ENCODE peak calls at places on chromosomes 7 and 10, in ten cellular contexts. I is B cell; G is T-helper 1 cell; B is ovary; A is HT-29; X is GOT3; Z is stimulated activated CD4-positive, alpha-beta T cell treated with anti-CD3 and anti-CD28 coated beads, TNF-alpha, amount 100 ng/mL, for 24 hours; P is amniotic stem cell; H is amygdala; K is right cardiac atrium. J is an unnamed sample.

GRCh38 chr10:82378146-82378545 is 503.2 kb downstream of the NRG3 start:
- DNase-seq in P (no peak), Z (no peak), H (no peak), X (no peak), G (no peak), A (peak; percentile 12), I (no peak), B (no peak), K (peak; percentile 62), J (no peak)

GRCh38 chr7:88628363-88629085 is 131.0 kb upstream of the ZNF804B start:
- DNase-seq in X (no peak), B (no peak), Z (no peak), A (no peak), H (no peak), K (no peak), I (no peak), G (no peak), P (no peak), J (no peak)

GRCh38 chr10:72076756-72077155 is 11.6 kb downstream of the SPOCK2 start:
- DNase-seq in A (no peak), I (no peak), X (no peak), K (no peak), P (no peak), B (no peak), H (no peak), Z (no peak), G (no peak), J (no peak)

GRCh38 chr10:75202321-75203096 is 8.1 kb upstream of the VDAC2 start:
- DNase-seq in A (no peak), P (no peak), X (no peak), I (no peak), Z (no peak), H (no peak), K (peak; percentile 82), B (no peak), G (no peak), J (peak; percentile 81)

GRCh38 chr10:20034732-20035131 is 218.5 kb downstream of the PLXDC2 start:
- DNase-seq in A (no peak), G (no peak), B (no peak), Z (no peak), H (no peak), I (no peak), P (no peak), K (no peak), X (no peak), J (no peak)

GRCh38 chr10:115975031-115975430 is 298.0 kb downstream of the GFRA1 start:
- DNase-seq in H (no peak), P (no peak), X (no peak), B (no peak), G (no peak), Z (no peak), I (no peak), A (no peak), K (no peak), J (no peak)

GRCh38 chr7:90595801-90596683 is at the start of gene CDK14:
- DNase-seq in B (peak; percentile 81), Z (no peak), X (peak; percentile 61), K (peak; percentile 82), H (peak; percentile 49), I (peak; percentile 93), G (peak; percentile 2), P (peak; percentile 59), A (peak; percentile 14), J (peak; percentile 88)

GRCh38 chr7:79620291-79620690 is 166.8 kb upstream of the MAGI2 start:
- DNase-seq in X (no peak), G (no peak), A (peak; percentile 67), Z (no peak), H (no peak), B (no peak), I (no peak), P (no peak), K (no peak), J (no peak)

GRCh38 chr7:19362099-19362498 is 216.9 kb upstream of the FERD3L start:
- DNase-seq in I (no peak), X (no peak), B (no peak), G (no peak), A (no peak), H (no peak), Z (no peak), K (no peak), P (no peak), J (no peak)

GRCh38 chr7:4556868-4557620 is 125.1 kb upstream of the FOXK1 start:
- DNase-seq in H (peak; percentile 6), P (no peak), A (no peak), B (no peak), Z (no peak), G (no peak), I (no peak), X (no peak), K (no peak), J (no peak)

GRCh38 chr10:87674963-87675362 is 15.3 kb downstream of the PAPSS2 start:
- DNase-seq in G (no peak), P (no peak), I (no peak), X (no peak), H (no peak), K (no peak), A (no peak), B (no peak), Z (no peak), J (no peak)

GRCh38 chr7:2037301-2037804 is 195.4 kb downstream of the MAD1L1 start:
- DNase-seq in K (no peak), G (no peak), X (no peak), I (no peak), H (no peak), P (no peak), B (no peak), Z (no peak), A (no peak), J (peak; percentile 11)

GRCh38 chr10:96500519-96500918 is 13.2 kb downstream of the TLL2 start:
- DNase-seq in G (no peak), A (no peak), I (no peak), H (no peak), K (no peak), Z (no peak), X (no peak), B (no peak), P (no peak), J (no peak)

GRCh38 chr7:33494473-33494872 is 365.1 kb downstream of the BBS9 start:
- DNase-seq in P (no peak), K (no peak), X (no peak), B (no peak), Z (no peak), I (no peak), A (no peak), G (no peak), H (no peak), J (no peak)

GRCh38 chr10:77390481-77390891 is 247.1 kb downstream of the KCNMA1 start:
- DNase-seq in X (no peak), I (no peak), B (no peak), K (no peak), G (no peak), Z (no peak), P (no peak), H (no peak), A (no peak), J (no peak)

GRCh38 chr7:107996072-107996824 is 6.7 kb downstream of the LAMB1 start:
- DNase-seq in P (no peak), Z (no peak), X (no peak), G (no peak), B (no peak), A (no peak), H (no peak), K (no peak), I (no peak), J (no peak)

GRCh38 chr7:47609803-47610452 is 28.0 kb upstream of the TNS3 start:
- DNase-seq in I (no peak), A (no peak), K (peak; percentile 48), B (peak; percentile 57), Z (no peak), H (no peak), X (no peak), G (no peak), P (no peak), J (peak; percentile 35)

GRCh38 chr10:13087986-13088618 is 11.9 kb upstream of the OPTN start:
- DNase-seq in X (no peak), K (no peak), B (no peak), Z (no peak), H (no peak), G (no peak), A (no peak), I (no peak), P (peak; percentile 52), J (no peak)

GRCh38 chr7:55254242-55254595 is 110.9 kb upstream of the LANCL2 start:
- DNase-seq in K (no peak), P (no peak), X (no peak), I (no peak), G (no peak), A (no peak), Z (no peak), B (no peak), H (no peak), J (no peak)